ENCODE peak calls at places on chromosomes 11 and 22, in four cellular contexts. R is OCI-LY7, G is GM20000, L is MM.1S. T is an unnamed sample.

GRCh38 chr11:119298726-119299125 is 18.2 kb downstream of the MCAM start:
- DNase-seq in R (no peak), G (no peak), L (no peak), T (no peak)

GRCh38 chr11:17606206-17607082 is 59.4 kb downstream of the OTOG start:
- DNase-seq in R (no peak), G (no peak), L (no peak), T (no peak)

GRCh38 chr22:28600546-28601143 is 79.0 kb downstream of the TTC28 start:
- DNase-seq in R (peak; percentile 72), G (peak; percentile 31), L (peak; percentile 70), T (peak; percentile 40)

GRCh38 chr22:30227438-30228228 is 18.9 kb downstream of the LIF start:
- DNase-seq in R (no peak), G (no peak), L (no peak), T (no peak)

GRCh38 chr22:19396934-19397728 is 34.4 kb downstream of the HIRA start:
- DNase-seq in R (no peak), G (no peak), L (no peak), T (no peak)

GRCh38 chr11:68974421-68975194 is 6.2 kb downstream of the MRGPRD start:
- DNase-seq in R (peak; percentile 57), G (no peak), L (peak; percentile 40), T (peak; percentile 61)

GRCh38 chr11:32052218-32052617 is 38.7 kb upstream of the RCN1 start:
- DNase-seq in R (peak; percentile 42), G (peak; percentile 59), L (peak; percentile 56), T (peak; percentile 48)

GRCh38 chr11:65066805-65067291 is 8.5 kb upstream of the NAALADL1 start:
- DNase-seq in R (peak; percentile 20), G (no peak), L (no peak), T (no peak)

GRCh38 chr11:69662806-69663205 is 12.3 kb downstream of the LTO1 start:
- DNase-seq in R (no peak), G (no peak), L (no peak), T (no peak)

GRCh38 chr11:19393119-19393518 is 152.4 kb upstream of the E2F8 start:
- DNase-seq in R (no peak), G (no peak), L (no peak), T (no peak)

GRCh38 chr11:30468881-30469280 is 117.3 kb downstream of the MPPED2 start:
- DNase-seq in R (no peak), G (no peak), L (no peak), T (no peak)

GRCh38 chr11:100830295-100830694 is 143.2 kb downstream of the ARHGAP42 start:
- DNase-seq in R (no peak), G (no peak), L (no peak), T (no peak)

GRCh38 chr11:76850815-76851214 is 9.9 kb upstream of the ACER3 start:
- DNase-seq in R (no peak), G (no peak), L (no peak), T (no peak)

GRCh38 chr11:8699903-8700302 is 17.3 kb downstream of the RPL27A start:
- DNase-seq in R (no peak), G (no peak), L (no peak), T (no peak)

GRCh38 chr11:67406969-67407699 is 3.3 kb downstream of the TBC1D10C start:
- DNase-seq in R (peak; percentile 68), G (no peak), L (no peak), T (no peak)

GRCh38 chr11:73951797-73952196 is 971 bp downstream of the DNAJB13 start:
- DNase-seq in R (no peak), G (no peak), L (no peak), T (no peak)

GRCh38 chr22:39545310-39546063 is 12.9 kb upstream of the RPS19BP1 start:
- DNase-seq in R (no peak), G (no peak), L (no peak), T (no peak)

GRCh38 chr11:63939351-63939920 is 634 bp downstream of the NAA40 start:
- DNase-seq in R (peak; percentile 26), G (no peak), L (peak; percentile 36), T (peak; percentile 27)

GRCh38 chr11:5284551-5285130 is 14.9 kb upstream of the HBE1 start:
- DNase-seq in R (no peak), G (no peak), L (no peak), T (no peak)

GRCh38 chr22:32389685-32390084 is 22.4 kb downstream of the RTCB start:
- DNase-seq in R (peak; percentile 13), G (no peak), L (no peak), T (no peak)

GRCh38 chr11:33017478-33017877 is 1.8 kb downstream of the DEPDC7 start:
- DNase-seq in R (no peak), G (no peak), L (no peak), T (no peak)

GRCh38 chr11:73314121-73314948 is 6.3 kb downstream of the ARHGEF17 start:
- DNase-seq in R (peak; percentile 29), G (peak; percentile 58), L (no peak), T (peak; percentile 72)

GRCh38 chr11:117868815-117869642 is 7.4 kb downstream of the FXYD6 start:
- DNase-seq in R (no peak), G (no peak), L (no peak), T (no peak)

GRCh38 chr11:72789493-72790131 is 4.2 kb downstream of the STARD10 start:
- DNase-seq in R (no peak), G (no peak), L (no peak), T (no peak)

GRCh38 chr11:66718320-66718971 is 10.6 kb downstream of the SPTBN2 start:
- DNase-seq in R (no peak), G (no peak), L (no peak), T (no peak)

GRCh38 chr22:49871482-49871881 is 17.8 kb downstream of the ZBED4 start:
- DNase-seq in R (no peak), G (no peak), L (no peak), T (no peak)

GRCh38 chr22:33659423-33659822 is 260.9 kb downstream of the LARGE1 start:
- DNase-seq in R (no peak), G (no peak), L (no peak), T (no peak)

GRCh38 chr11:394034-394857 is at the start of gene PKP3:
- DNase-seq in R (no peak), G (no peak), L (no peak), T (no peak)

GRCh38 chr11:19378814-19379213 is 138.1 kb upstream of the E2F8 start:
- DNase-seq in R (no peak), G (no peak), L (no peak), T (no peak)

GRCh38 chr11:112962854-112963367 is 1.7 kb downstream of the NCAM1 start:
- DNase-seq in R (no peak), G (peak; percentile 19), L (no peak), T (peak; percentile 15)

GRCh38 chr11:61152816-61153592 is 8.2 kb downstream of the VPS37C start:
- DNase-seq in R (no peak), G (no peak), L (no peak), T (no peak)

GRCh38 chr11:8863838-8864237 is 47.2 kb upstream of the AKIP1 start:
- DNase-seq in R (no peak), G (no peak), L (no peak), T (no peak)

GRCh38 chr11:43072096-43072495 is 239.7 kb upstream of the API5 start:
- DNase-seq in R (no peak), G (no peak), L (no peak), T (no peak)

GRCh38 chr11:65695459-65696241 is 16.4 kb upstream of the KAT5 start:
- DNase-seq in R (no peak), G (no peak), L (no peak), T (no peak)

GRCh38 chr11:44779736-44780520 is 53.2 kb downstream of the TSPAN18 start:
- DNase-seq in R (no peak), G (no peak), L (no peak), T (no peak)

GRCh38 chr22:23146842-23147205 is 1.5 kb downstream of the RAB36 start:
- DNase-seq in R (no peak), G (no peak), L (no peak), T (no peak)

GRCh38 chr11:128465946-128466688 is 121.2 kb downstream of the ETS1 start:
- DNase-seq in R (no peak), G (no peak), L (no peak), T (no peak)

GRCh38 chr11:26793517-26793916 is 71.7 kb upstream of the SLC5A12 start:
- DNase-seq in R (no peak), G (no peak), L (no peak), T (no peak)

GRCh38 chr11:102279641-102280170 is 37.6 kb upstream of the BIRC3 start:
- DNase-seq in R (no peak), G (peak; percentile 69), L (peak; percentile 60), T (peak; percentile 63)
- TF ChIP-seq CTCF in R (no peak), G (no peak), L (peak; percentile 12), T (peak; percentile 33)

DNA sequence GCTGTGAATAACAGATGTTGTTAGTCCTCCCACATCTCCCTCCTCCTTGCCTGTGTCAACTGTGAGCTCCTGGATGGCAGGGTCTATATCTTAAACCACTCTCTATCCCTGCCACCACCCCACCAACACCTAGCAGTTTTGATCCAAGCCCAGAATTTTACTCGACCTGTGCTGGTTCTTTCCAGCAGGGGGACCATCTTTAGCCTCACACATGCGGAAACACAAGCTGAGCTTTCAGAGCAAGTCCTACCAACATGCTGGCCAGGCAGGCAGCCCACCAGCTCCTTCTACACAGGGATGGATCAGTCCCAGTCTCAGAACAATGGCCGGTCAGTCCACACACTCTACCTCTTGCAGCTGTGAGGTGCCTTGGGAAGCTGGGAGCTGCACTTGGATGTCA is 231.5 kb downstream of the NXPE2 start:
- DNase-seq in R (no peak), G (no peak), L (no peak), T (no peak)
- TF ChIP-seq CTCF in R (no peak), G (no peak), L (no peak), T (no peak)

GRCh38 chr11:1878134-1879031 is 13.3 kb downstream of the PRR33 start:
- DNase-seq in R (no peak), G (no peak), L (no peak), T (no peak)

GRCh38 chr11:1875093-1875785 is 16.5 kb downstream of the PRR33 start:
- DNase-seq in R (no peak), G (no peak), L (no peak), T (no peak)

GRCh38 chr11:1877211-1878133 is 14.2 kb downstream of the PRR33 start:
- DNase-seq in R (no peak), G (no peak), L (no peak), T (no peak)

GRCh38 chr11:1874406-1875092 is 17.1 kb downstream of the PRR33 start:
- DNase-seq in R (no peak), G (no peak), L (no peak), T (no peak)

GRCh38 chr11:1876361-1877063 is 15.2 kb downstream of the PRR33 start:
- DNase-seq in R (peak; percentile 18), G (no peak), L (no peak), T (no peak)
- TF ChIP-seq CTCF in R (peak; percentile 73), G (peak; percentile 42), L (peak; percentile 48), T (peak; percentile 53)

DNA sequence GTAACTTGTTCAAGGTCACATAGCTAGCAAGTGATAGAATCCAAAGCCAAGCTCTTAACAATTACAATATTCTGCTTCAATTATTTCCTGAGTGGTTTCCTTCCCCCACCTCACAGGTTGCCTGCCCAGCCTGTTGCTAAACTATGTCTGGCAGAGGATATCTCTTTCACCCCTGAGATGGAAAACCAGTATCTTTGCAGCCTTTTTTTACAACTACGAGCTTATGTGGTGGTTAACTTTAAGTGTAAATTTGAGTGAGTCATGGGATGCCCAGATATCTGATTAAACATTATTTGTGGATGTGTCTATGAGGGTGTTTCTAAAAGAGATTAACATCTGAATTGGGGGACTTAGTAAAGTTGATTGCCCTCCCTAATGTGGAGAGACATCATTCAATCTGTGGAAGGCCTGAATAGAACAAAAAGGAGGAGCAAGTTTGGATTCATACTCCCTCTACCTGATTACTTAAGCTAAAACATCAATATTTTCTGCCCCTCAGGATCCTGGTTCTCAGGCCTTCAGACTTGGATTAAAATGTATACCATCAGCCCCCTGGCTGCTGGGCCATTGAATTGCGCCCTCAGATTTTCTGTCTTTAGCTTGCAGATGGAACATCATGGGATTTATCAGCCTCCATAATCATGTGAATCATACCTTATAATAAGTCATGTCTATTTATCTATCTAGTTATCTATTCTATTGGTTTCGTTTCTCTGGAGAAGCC is 911.9 kb downstream of the METTL15 start:
- DNase-seq in R (no peak), G (no peak), L (no peak), T (no peak)
- TF ChIP-seq CTCF in R (peak; percentile 17), G (no peak), L (peak; percentile 54), T (no peak)